ENCODE peak calls at places on chromosomes 6 and 20, in nine cellular contexts. N is AG09309, H is iris pigment epithelial cell, W is GM20000, C is T follicular helper cell, B is ELR, A is left cardiac atrium, P is neural progenitor cell, M is EL. J is an unnamed sample.

GRCh38 chr6:97437087-97437486 is 154.1 kb upstream of the MMS22L start:
- DNase-seq in N (peak; percentile 7), H (peak; percentile 29), W (no peak), C (no peak), B (peak; percentile 60), A (no peak), P (peak; percentile 54), M (peak; percentile 13), J (no peak)

GRCh38 chr20:62820208-62820961 is 3.5 kb downstream of the COL9A3 start:
- DNase-seq in N (no peak), H (no peak), W (no peak), C (no peak), B (no peak), A (no peak), P (no peak), M (no peak), J (no peak)

GRCh38 chr20:54128175-54128574 is 45.6 kb downstream of the CYP24A1 start:
- DNase-seq in N (no peak), H (no peak), W (no peak), C (no peak), B (peak; percentile 69), A (no peak), P (no peak), M (peak; percentile 10), J (no peak)

GRCh38 chr6:12158686-12159415 is 131.3 kb upstream of the EDN1 start:
- DNase-seq in N (no peak), H (no peak), W (no peak), C (no peak), B (peak; percentile 15), A (no peak), P (no peak), M (no peak), J (no peak)

GRCh38 chr6:155273438-155273837 is 9.6 kb downstream of the CLDN20 start:
- DNase-seq in N (peak; percentile 61), H (peak; percentile 94), W (no peak), C (no peak), B (peak; percentile 93), A (no peak), P (no peak), M (peak; percentile 94), J (no peak)

GRCh38 chr6:30679765-30680535 is 6.5 kb downstream of the PPP1R18 start:
- DNase-seq in N (no peak), H (no peak), W (no peak), C (no peak), B (no peak), A (no peak), P (peak; percentile 75), M (no peak), J (no peak)

GRCh38 chr6:84508981-84509380 is 255.4 kb downstream of the TBX18 start:
- DNase-seq in N (no peak), H (peak; percentile 53), W (no peak), C (no peak), B (no peak), A (no peak), P (no peak), M (peak; percentile 11), J (no peak)

GRCh38 chr20:15699431-15700146 is 873.7 kb downstream of the KIF16B start:
- DNase-seq in N (no peak), H (no peak), W (no peak), C (no peak), B (no peak), A (no peak), P (no peak), M (no peak), J (peak; percentile 24)

GRCh38 chr6:160093946-160094345 is 27.7 kb upstream of the SLC22A1 start:
- DNase-seq in N (no peak), H (no peak), W (no peak), C (no peak), B (no peak), A (no peak), P (no peak), M (no peak), J (no peak)

GRCh38 chr20:24027229-24027628 is 38.6 kb upstream of the GGTLC1 start:
- DNase-seq in N (no peak), H (no peak), W (peak; percentile 9), C (peak; percentile 62), B (peak; percentile 6), A (peak; percentile 60), P (no peak), M (no peak), J (peak; percentile 33)

GRCh38 chr6:138654715-138655634 is 118.6 kb upstream of the CCDC28A start:
- DNase-seq in N (no peak), H (peak; percentile 70), W (peak; percentile 57), C (no peak), B (peak; percentile 58), A (no peak), P (no peak), M (peak; percentile 37), J (no peak)

GRCh38 chr6:90412538-90413369 is 116.1 kb upstream of the BACH2 start:
- DNase-seq in N (no peak), H (no peak), W (no peak), C (no peak), B (no peak), A (no peak), P (no peak), M (no peak), J (no peak)

GRCh38 chr20:40805592-40805991 is 116.6 kb upstream of the MAFB start:
- DNase-seq in N (no peak), H (no peak), W (no peak), C (no peak), B (no peak), A (no peak), P (no peak), M (no peak), J (no peak)

GRCh38 chr6:151068761-151069312 is 170.9 kb upstream of the AKAP12 start:
- DNase-seq in N (peak; percentile 46), H (peak; percentile 75), W (no peak), C (no peak), B (peak; percentile 78), A (no peak), P (no peak), M (peak; percentile 85), J (no peak)

GRCh38 chr6:161546632-161547031 is 272.8 kb upstream of the AGPAT4 start:
- DNase-seq in N (no peak), H (no peak), W (no peak), C (no peak), B (no peak), A (no peak), P (no peak), M (no peak), J (no peak)

GRCh38 chr6:141164042-141164748 is 968.5 kb upstream of the GJE1 start:
- DNase-seq in N (no peak), H (peak; percentile 50), W (no peak), C (no peak), B (no peak), A (peak; percentile 30), P (no peak), M (no peak), J (no peak)

GRCh38 chr6:2665169-2666070 is 85.3 kb downstream of the MYLK4 start:
- DNase-seq in N (no peak), H (peak; percentile 53), W (no peak), C (no peak), B (no peak), A (no peak), P (no peak), M (no peak), J (no peak)